ENCODE peak calls at places on chromosomes 1 and 21, in nine cellular contexts. B, F, Q, V, N, S, Z, O and P are unnamed samples. For H3K4me1, the result is how much of the 10 kb centered on the place peaks cover.

GRCh38 chr1:155002479-155003226 is at the start of gene ZBTB7B:
- DNase-seq in B (peak), Z (no peak), S (peak), V (peak), F (no peak), N (no peak), O (no peak), Q (no peak), P (peak)

GRCh38 chr21:32248616-32249550 is 30.0 kb downstream of the MIS18A start:
- DNase-seq in Z (no peak), B (no peak), F (no peak), N (no peak), O (no peak), Q (no peak), S (no peak), V (no peak), P (no peak)

GRCh38 chr1:18722270-18722669 is 91.6 kb downstream of the PAX7 start:
- DNase-seq in Q (no peak), B (no peak), O (no peak), Z (no peak), S (no peak), N (no peak), V (no peak), F (no peak), P (no peak)

GRCh38 chr1:144101397-144102050 is 129.7 kb upstream of the FAM72C start:
- DNase-seq in S (peak), Q (peak), O (no peak), Z (peak), V (peak), B (peak), F (no peak), N (no peak), P (peak)

GRCh38 chr1:184388671-184389292 is 2.0 kb downstream of the C1orf21 start:
- DNase-seq in F (no peak), Z (peak), Q (no peak), S (no peak), B (peak), V (no peak), O (no peak), N (no peak), P (no peak)

GRCh38 chr1:76264642-76265041 is 190.1 kb downstream of the ST6GALNAC3 start:
- DNase-seq in O (no peak), Z (no peak), N (no peak), B (no peak), V (no peak), S (no peak), Q (no peak), F (no peak), P (no peak)

GRCh38 chr1:171486048-171486519 is 754 bp downstream of the PRRC2C start:
- DNase-seq in B (peak), O (peak), N (peak), F (peak), Z (no peak), V (peak), S (peak), Q (peak), P (no peak)

GRCh38 chr1:54052470-54052933 is 502 bp downstream of the TMEM59 start:
- DNase-seq in Z (peak), O (peak), N (no peak), V (peak), F (peak), S (no peak), B (peak), Q (peak), P (no peak)

GRCh38 chr1:203342192-203342940 is 8.6 kb downstream of the FMOD start:
- DNase-seq in Z (peak), N (peak), V (peak), S (peak), F (peak), Q (no peak), O (peak), B (peak), P (no peak)

GRCh38 chr1:219926363-219926998 is 1.9 kb downstream of the SLC30A10 start:
- DNase-seq in O (no peak), V (no peak), S (peak), N (no peak), Z (no peak), B (no peak), Q (no peak), F (no peak), P (no peak)

GRCh38 chr1:116273042-116273783 is 99.8 kb upstream of the ATP1A1 start:
- DNase-seq in F (no peak), B (peak), N (no peak), Q (no peak), O (peak), S (no peak), Z (peak), V (no peak), P (no peak)

GRCh38 chr21:27570306-27570868 is 603.5 kb upstream of the ADAMTS5 start:
- DNase-seq in O (no peak), Q (no peak), V (peak), Z (peak), F (no peak), B (no peak), N (no peak), S (peak), P (no peak)

GRCh38 chr21:17513214-17514123 is 626 bp downstream of the CXADR start:
- DNase-seq in F (no peak), Z (no peak), V (peak), N (peak), B (peak), Q (no peak), O (peak), S (peak), P (peak)

GRCh38 chr1:168676861-168677260 is 52.1 kb downstream of the DPT start:
- DNase-seq in S (no peak), Q (no peak), O (no peak), B (no peak), N (no peak), Z (no peak), F (no peak), V (no peak), P (no peak)

GRCh38 chr1:243974451-243975292 is 76.4 kb upstream of the ZBTB18 start:
- DNase-seq in Z (peak), N (no peak), S (peak), B (peak), F (no peak), O (no peak), Q (no peak), V (no peak), P (no peak)

GRCh38 chr21:45556645-45557601 is 14.7 kb upstream of the SLC19A1 start:
- DNase-seq in S (no peak), B (no peak), F (no peak), Q (no peak), V (no peak), O (no peak), Z (no peak), N (no peak), P (peak)

GRCh38 chr1:47431534-47431933 is 6.3 kb upstream of the FOXD2 start:
- DNase-seq in Z (no peak), V (no peak), F (no peak), B (no peak), N (no peak), Q (no peak), O (no peak), S (no peak), P (no peak)

GRCh38 chr1:235597867-235598553 is 51.6 kb downstream of the GNG4 start:
- DNase-seq in V (no peak), F (peak), N (no peak), Q (no peak), S (peak), Z (no peak), O (no peak), B (peak), P (no peak)

GRCh38 chr1:17540255-17541001 is 930 bp downstream of the ARHGEF10L start:
- DNase-seq in O (peak), N (no peak), S (no peak), Z (peak), Q (no peak), V (no peak), F (no peak), B (peak), P (peak)

GRCh38 chr1:6591222-6591621 is 11.4 kb downstream of the ZBTB48 start:
- DNase-seq in V (no peak), F (no peak), S (no peak), N (no peak), Q (no peak), B (no peak), Z (no peak), O (no peak), P (peak)

GRCh38 chr1:66370462-66370907 is 163.5 kb upstream of the SGIP1 start:
- DNase-seq in O (no peak), F (no peak), V (no peak), B (no peak), N (no peak), Z (no peak), Q (no peak), S (no peak), P (no peak)

GRCh38 chr1:84539972-84540371 is 33.6 kb upstream of the GNG5 start:
- DNase-seq in V (no peak), N (no peak), B (no peak), S (peak), O (no peak), Q (no peak), Z (no peak), F (no peak), P (no peak)

GRCh38 chr1:84541679-84542078 is 32.6 kb downstream of the CTBS start:
- DNase-seq in B (no peak), V (no peak), S (peak), O (no peak), Z (no peak), F (no peak), N (no peak), Q (no peak), P (no peak)

GRCh38 chr1:84538599-84538998 is 32.2 kb upstream of the GNG5 start:
- DNase-seq in S (no peak), N (no peak), Z (no peak), O (no peak), V (no peak), B (no peak), F (no peak), Q (no peak), P (no peak)

DNA sequence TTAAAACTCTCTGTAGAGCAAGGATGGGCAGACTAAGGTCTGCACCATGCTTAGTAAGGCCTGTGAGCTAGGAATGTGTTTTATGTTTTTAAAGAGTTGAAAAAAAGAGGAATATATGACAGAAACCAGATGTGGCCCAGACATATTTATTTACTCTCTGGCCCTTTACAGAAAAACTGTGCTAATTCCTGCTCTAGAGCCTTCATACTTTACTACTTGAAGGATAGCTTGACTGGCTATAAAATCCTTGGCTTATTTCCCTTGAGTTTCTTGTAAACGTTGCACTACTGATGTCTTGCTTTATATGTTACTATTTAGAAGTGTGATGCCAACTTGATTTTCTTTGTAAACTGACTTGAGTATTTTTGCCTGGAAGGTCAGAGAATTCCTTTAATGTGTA is 33.5 kb downstream of the CTBS start:
- DNase-seq in O (no peak), N (no peak), Q (no peak), B (no peak), Z (no peak), V (no peak), S (peak), F (no peak), P (no peak)
- H3K4me1 ChIP-seq in O (under half), N (under half), Q (under half), B (under half), Z (under half), V (under half), S (under half), F (under half), P (under half)

GRCh38 chr1:11681071-11681771 is at the start of gene MAD2L2:
- DNase-seq in S (peak), Z (peak), N (peak), V (peak), B (peak), Q (peak), O (peak), F (peak), P (peak)
- H3K4me1 ChIP-seq in S (under half), Z (under half), N (under half), V (under half), B (under half), Q (under half), O (under half), F (under half), P (under half)

GRCh38 chr1:40039245-40039756 is 1.2 kb upstream of the CAP1 start:
- DNase-seq in S (peak), B (peak), N (no peak), Z (peak), Q (no peak), O (peak), F (no peak), V (no peak), P (no peak)

GRCh38 chr1:40042337-40042736 is 1.8 kb downstream of the CAP1 start:
- DNase-seq in O (no peak), B (no peak), Z (no peak), S (peak), F (no peak), V (no peak), N (no peak), Q (no peak), P (no peak)

GRCh38 chr1:40039757-40040510 is 595 bp upstream of the CAP1 start:
- DNase-seq in F (peak), Q (peak), Z (peak), S (peak), O (no peak), B (peak), V (peak), N (peak), P (peak)

GRCh38 chr1:40041466-40041838 is 923 bp downstream of the CAP1 start:
- DNase-seq in Q (no peak), B (no peak), Z (no peak), F (no peak), O (no peak), S (no peak), N (no peak), V (no peak), P (no peak)

DNA sequence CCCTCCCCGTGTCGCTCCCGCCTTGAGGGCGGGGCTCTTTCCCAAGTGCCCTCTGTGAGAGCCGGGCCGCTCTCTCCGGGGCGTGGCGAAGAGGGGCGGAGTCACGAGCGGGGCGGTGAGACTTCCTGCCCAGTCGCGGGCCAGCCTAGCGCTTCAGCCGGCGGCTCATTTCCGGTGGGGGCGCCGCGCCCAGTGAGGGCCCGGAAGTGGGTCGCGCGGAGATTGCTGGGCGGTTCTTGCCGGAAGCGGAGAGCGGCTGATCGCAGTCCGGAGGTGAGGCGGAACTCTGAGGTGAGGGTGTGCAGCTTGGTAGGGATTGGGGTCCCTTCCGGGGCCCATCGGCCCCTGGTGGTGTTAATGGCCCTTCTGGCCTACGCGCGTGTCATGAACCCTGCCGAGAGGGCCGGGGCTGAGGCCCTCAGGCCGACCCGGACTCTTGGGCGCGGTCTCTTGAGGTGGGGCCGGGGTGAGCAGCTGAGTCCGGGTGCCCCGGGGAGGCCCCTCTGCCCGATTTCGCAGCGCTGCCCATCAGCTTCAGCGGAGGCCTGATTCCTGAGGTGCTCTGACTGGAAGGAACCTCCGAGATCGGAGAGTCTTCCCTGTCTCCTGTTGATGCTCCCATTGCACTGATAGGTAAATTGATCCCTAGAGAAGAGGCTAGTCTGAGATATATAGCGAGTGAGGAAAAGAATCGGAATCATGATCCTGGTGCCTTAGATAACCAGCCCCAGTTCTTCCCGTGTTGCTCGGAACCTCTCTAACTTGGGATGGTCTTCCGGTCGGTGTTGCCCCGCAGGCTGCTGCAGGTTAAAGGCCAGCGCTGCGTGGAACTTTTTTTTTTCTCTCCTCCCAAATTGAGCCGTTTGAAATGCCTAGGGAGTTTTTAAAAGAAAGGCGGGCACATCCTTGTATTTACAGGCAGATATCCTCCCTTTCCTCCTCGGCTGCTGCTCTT is at the start of gene CAP1:
- DNase-seq in N (peak), Q (peak), S (peak), Z (peak), V (peak), B (peak), O (peak), F (peak), P (peak)
- H3K4me1 ChIP-seq in N (under half), Q (half or more), S (under half), Z (half or more), V (half or more), B (under half), O (under half), F (under half), P (half or more)

GRCh38 chr1:1354271-1355247 is 3.8 kb downstream of the MXRA8 start:
- DNase-seq in Q (no peak), S (no peak), O (no peak), V (no peak), F (no peak), B (no peak), Z (no peak), N (no peak), P (no peak)
- H3K4me1 ChIP-seq in Q (under half), S (under half), O (under half), V (half or more), F (under half), B (under half), Z (half or more), N (under half), P (under half)

DNA sequence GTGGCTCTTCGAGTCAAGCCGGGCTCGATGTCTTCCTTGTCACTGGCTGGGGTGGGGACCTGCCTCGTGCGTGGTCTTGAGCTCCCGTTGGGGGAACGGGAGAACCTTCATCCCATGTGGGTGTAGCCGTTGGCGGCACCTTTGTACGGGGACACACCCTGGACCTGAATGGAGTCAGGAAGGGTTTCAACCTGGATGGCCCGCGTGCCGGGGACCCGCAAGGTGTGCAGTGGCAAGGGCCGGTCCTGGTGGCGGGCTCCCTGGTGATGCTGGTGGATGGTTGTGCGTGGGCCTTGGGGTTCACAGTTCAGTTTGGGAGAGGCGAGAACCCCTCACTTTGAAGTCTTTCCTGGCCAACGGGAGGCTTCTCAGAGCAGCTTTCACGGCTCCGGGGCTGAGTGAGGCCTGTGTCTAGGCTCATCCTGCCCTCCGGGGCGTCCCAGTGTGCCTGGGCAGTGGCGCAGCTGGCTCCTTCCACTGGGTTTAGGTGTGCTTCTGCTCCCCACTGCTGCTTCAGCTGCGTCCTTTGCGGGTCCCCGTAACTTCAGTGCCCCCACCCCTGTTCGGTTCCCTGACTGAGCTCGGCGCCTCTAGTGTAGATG is 11.4 kb downstream of the SKI start:
- DNase-seq in Q (no peak), S (no peak), F (no peak), V (no peak), B (no peak), O (no peak), Z (no peak), N (no peak), P (no peak)
- H3K4me1 ChIP-seq in Q (half or more), S (under half), F (under half), V (half or more), B (under half), O (under half), Z (half or more), N (half or more), P (half or more)

DNA sequence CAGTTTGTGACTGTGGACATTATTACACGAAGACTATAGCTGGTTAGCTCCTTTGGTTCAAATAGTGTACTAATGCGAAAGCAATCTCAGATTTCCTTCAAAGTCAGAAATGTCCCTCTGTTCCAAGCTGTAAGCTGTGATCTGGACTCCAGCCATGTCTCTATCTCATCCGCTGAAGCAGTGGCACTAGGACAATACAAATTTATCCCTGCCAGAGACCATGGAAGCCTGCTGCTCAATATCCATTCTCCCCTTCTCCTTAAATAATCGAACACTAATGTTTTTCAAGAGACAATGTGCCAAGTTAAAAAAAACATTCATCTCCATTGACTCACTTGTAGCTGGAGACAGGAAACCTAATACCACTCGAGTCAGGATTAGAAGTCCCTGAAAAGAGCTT is 38.5 kb upstream of the PGBD5 start:
- DNase-seq in V (no peak), O (no peak), Q (no peak), N (no peak), S (no peak), B (peak), F (no peak), Z (peak), P (no peak)
- H3K4me1 ChIP-seq in V (under half), O (under half), Q (under half), N (under half), S (under half), B (under half), F (under half), Z (under half), P (under half)

DNA sequence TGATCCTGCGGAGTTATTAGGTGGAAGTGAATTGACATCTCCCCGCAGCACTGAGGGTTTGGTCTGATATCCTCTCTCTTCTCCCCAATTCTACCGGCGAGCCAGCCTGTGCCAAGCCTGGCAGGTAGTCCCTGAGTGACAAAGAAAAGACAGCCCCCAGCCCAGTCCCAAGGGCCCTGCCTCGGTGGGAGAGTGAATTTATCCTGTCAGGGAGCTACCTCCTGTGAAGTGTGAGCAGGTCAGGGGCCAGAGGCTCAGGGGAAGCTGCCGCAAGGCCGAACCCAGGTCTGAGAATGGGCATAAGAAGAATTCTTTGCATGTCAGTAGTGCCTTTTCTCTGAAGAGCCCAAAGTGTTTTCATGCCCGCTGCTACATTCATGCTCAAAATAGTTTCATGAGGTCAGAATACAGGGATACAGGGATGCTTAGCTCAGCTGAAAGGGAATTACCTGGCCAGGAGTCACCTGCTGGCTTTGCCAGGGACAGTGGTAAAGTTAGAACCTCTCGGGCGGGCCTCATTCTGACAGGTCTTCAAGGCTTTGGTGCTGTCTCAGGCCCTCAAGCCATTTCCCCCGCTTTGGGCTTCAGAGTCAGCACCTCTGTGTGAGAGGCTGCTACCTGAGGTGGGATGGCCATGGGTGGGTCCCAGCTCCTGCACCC is 5.3 kb downstream of the RASSF5 start:
- DNase-seq in S (peak), N (no peak), Z (no peak), Q (no peak), F (no peak), O (no peak), B (no peak), V (no peak), P (peak)
- H3K4me1 ChIP-seq in S (under half), N (under half), Z (under half), Q (under half), F (under half), O (under half), B (under half), V (half or more), P (under half)